ENCODE peak calls at places on chromosomes 2 and 18, in five cellular contexts. A, M, Y, R and Z are unnamed samples.

GRCh38 chr2:159200498-159200897 is 86.0 kb downstream of the WDSUB1 start:
- DNase-seq in R (no peak), M (no peak), A (no peak), Y (no peak), Z (no peak)

GRCh38 chr2:108633379-108633778 is 85.9 kb upstream of the RANBP2 start:
- DNase-seq in M (no peak), A (no peak), Y (no peak), R (no peak), Z (no peak)

GRCh38 chr18:44715245-44715644 is 34.6 kb downstream of the SETBP1 start:
- DNase-seq in R (no peak), M (no peak), A (no peak), Y (no peak), Z (no peak)

GRCh38 chr2:133553251-133553650 is 15.0 kb downstream of the NCKAP5 start:
- DNase-seq in M (no peak), R (no peak), A (no peak), Y (no peak), Z (peak; percentile 3)

GRCh38 chr18:5984245-5984644 is 88.9 kb upstream of the TMEM200C start:
- DNase-seq in M (no peak), R (no peak), A (no peak), Y (no peak), Z (no peak)

GRCh38 chr2:224584111-224584764 is 925 bp downstream of the CUL3 start:
- DNase-seq in A (peak; percentile 34), R (no peak), M (peak; percentile 51), Y (peak; percentile 16), Z (peak; percentile 62)

GRCh38 chr2:25300001-25300400 is 41.7 kb downstream of the DNMT3A start:
- DNase-seq in Y (no peak), A (no peak), M (no peak), R (no peak), Z (no peak)

GRCh38 chr2:101983928-101984327 is 7.8 kb upstream of the IL1R2 start:
- DNase-seq in Y (no peak), R (no peak), M (no peak), A (peak; percentile 40), Z (no peak)

GRCh38 chr2:45935791-45936622 is 284.5 kb downstream of the PRKCE start:
- DNase-seq in A (peak; percentile 79), Y (peak; percentile 98), M (peak; percentile 88), R (peak; percentile 97), Z (peak; percentile 97)

GRCh38 chr18:61893304-61893970 is 630 bp upstream of the RNF152 start:
- DNase-seq in M (peak; percentile 3), Y (no peak), R (no peak), A (no peak), Z (peak; percentile 59)

GRCh38 chr2:209619782-209620181 is 151.8 kb upstream of the UNC80 start:
- DNase-seq in A (no peak), M (no peak), Y (no peak), R (no peak), Z (no peak)

GRCh38 chr2:30915485-30915884 is 108.2 kb upstream of the CAPN13 start:
- DNase-seq in M (peak; percentile 33), R (peak; percentile 7), A (peak; percentile 22), Y (peak; percentile 34), Z (peak; percentile 74)

GRCh38 chr2:143787674-143788073 is 658.5 kb downstream of the ARHGAP15 start:
- DNase-seq in Y (no peak), R (no peak), A (no peak), M (no peak), Z (no peak)

GRCh38 chr2:109108740-109109139 is 20.3 kb upstream of the SH3RF3 start:
- DNase-seq in A (no peak), Y (no peak), R (no peak), M (no peak), Z (no peak)

GRCh38 chr2:186734957-186735734 is 41.3 kb downstream of the FAM171B start:
- DNase-seq in A (no peak), M (no peak), Y (no peak), R (no peak), Z (peak; percentile 71)

GRCh38 chr2:47015206-47015605 is 99.6 kb upstream of the MCFD2 start:
- DNase-seq in R (no peak), A (peak; percentile 31), M (no peak), Y (peak; percentile 46), Z (no peak)

GRCh38 chr18:39909706-39910105 is 2045.3 kb upstream of the PIK3C3 start:
- DNase-seq in R (no peak), M (no peak), Y (no peak), A (no peak), Z (no peak)

GRCh38 chr2:23618696-23619530 is 233.9 kb downstream of the KLHL29 start:
- DNase-seq in R (no peak), Y (no peak), A (no peak), M (no peak), Z (no peak)

GRCh38 chr2:232239956-232240681 is 138.4 kb upstream of the ALPP start:
- DNase-seq in A (no peak), R (no peak), Y (no peak), M (no peak), Z (no peak)

GRCh38 chr2:29195796-29196195 is 80.6 kb downstream of the CLIP4 start:
- DNase-seq in A (no peak), M (no peak), Y (no peak), R (no peak), Z (no peak)

GRCh38 chr2:206851511-206851910 is 86.1 kb downstream of the FASTKD2 start:
- DNase-seq in M (no peak), A (no peak), Y (no peak), R (no peak), Z (no peak)

GRCh38 chr2:24919100-24919976 is 699 bp downstream of the ADCY3 start:
- DNase-seq in M (peak; percentile 54), A (no peak), Y (peak; percentile 37), R (no peak), Z (peak; percentile 50)

GRCh38 chr2:102103284-102103683 is 39.3 kb upstream of the IL1R1 start:
- DNase-seq in Y (no peak), R (no peak), M (no peak), A (no peak), Z (peak; percentile 20)

GRCh38 chr2:219493086-219493485 is 5.6 kb upstream of the GMPPA start:
- DNase-seq in M (no peak), R (no peak), Y (no peak), A (no peak), Z (no peak)

GRCh38 chr18:21997207-21998143 is 171.9 kb upstream of the GATA6 start:
- DNase-seq in Y (peak; percentile 47), M (peak; percentile 65), A (peak; percentile 48), R (peak; percentile 48), Z (peak; percentile 78)

GRCh38 chr2:42922790-42923631 is 130.6 kb upstream of the HAAO start:
- DNase-seq in M (no peak), A (peak; percentile 42), R (no peak), Y (no peak), Z (no peak)

GRCh38 chr18:42545825-42546224 is 569.7 kb downstream of the RIT2 start:
- DNase-seq in Y (no peak), M (no peak), R (no peak), A (no peak), Z (no peak)

GRCh38 chr2:53210538-53210937 is 557.1 kb upstream of the CHAC2 start:
- DNase-seq in R (peak; percentile 10), A (no peak), M (no peak), Y (peak; percentile 17), Z (peak; percentile 47)

GRCh38 chr18:2431836-2432235 is 139.5 kb downstream of the METTL4 start:
- DNase-seq in Y (no peak), A (no peak), R (no peak), M (no peak), Z (no peak)

GRCh38 chr2:148900350-148900749 is 25.3 kb downstream of the KIF5C start:
- DNase-seq in A (no peak), R (no peak), M (no peak), Y (no peak), Z (no peak)

GRCh38 chr18:25066536-25066935 is 285.4 kb downstream of the ZNF521 start:
- DNase-seq in M (no peak), Y (no peak), R (no peak), A (no peak), Z (no peak)
- TF ChIP-seq REST in M (no peak), Y (no peak), R (no peak), A (no peak), Z (no peak)

GRCh38 chr2:40534528-40534927 is 82.6 kb upstream of the SLC8A1 start:
- DNase-seq in M (no peak), Y (no peak), R (no peak), A (no peak), Z (no peak)
- H3K4me2 ChIP-seq in M (no peak overlapping the region), Y (no peak overlapping the region), R (no peak overlapping the region), A (no peak overlapping the region), Z (no peak overlapping the region)

GRCh38 chr2:68994864-68995263 is 18.1 kb upstream of the ANTXR1 start:
- DNase-seq in M (no peak), A (no peak), R (no peak), Y (no peak), Z (no peak)

GRCh38 chr2:68993660-68994059 is 19.2 kb downstream of the GKN1 start:
- DNase-seq in R (no peak), M (no peak), Y (no peak), A (peak; percentile 77), Z (no peak)

GRCh38 chr2:68992933-68993332 is 18.5 kb downstream of the GKN1 start:
- DNase-seq in R (no peak), M (no peak), Y (no peak), A (no peak), Z (no peak)

GRCh38 chr2:68995911-68996310 is 17.1 kb upstream of the ANTXR1 start:
- DNase-seq in A (peak; percentile 40), M (no peak), Y (no peak), R (no peak), Z (no peak)

GRCh38 chr2:68997401-68997800 is 15.6 kb upstream of the ANTXR1 start:
- DNase-seq in M (no peak), Y (no peak), R (no peak), A (no peak), Z (no peak)
- TF ChIP-seq REST in M (no peak), Y (no peak), R (no peak), A (no peak), Z (no peak)

GRCh38 chr2:221779614-221780067 is 207.5 kb upstream of the EPHA4 start:
- DNase-seq in Y (peak; percentile 50), R (no peak), A (no peak), M (no peak), Z (no peak)
- H3K4me2 ChIP-seq in Y (peak overlapping the region; percentile 47), R (no peak overlapping the region), A (no peak overlapping the region), M (no peak overlapping the region), Z (peak overlapping the region; percentile 46)